ENCODE peak calls at places on chromosomes 6 and 20, in four cellular contexts. H is OCI-LY7, B is tibial artery, I is adrenal gland. U is an unnamed sample.

GRCh38 chr20:52207020-52207810 is 15.6 kb upstream of the ZFP64 start:
- DNase-seq in I (no peak), H (no peak), B (no peak), U (no peak)

GRCh38 chr6:146103416-146104072 is 74.7 kb downstream of the GRM1 start:
- DNase-seq in B (no peak), I (no peak), H (no peak), U (no peak)

GRCh38 chr6:79750806-79751205 is 119.7 kb downstream of the SH3BGRL2 start:
- DNase-seq in B (no peak), H (no peak), I (no peak), U (no peak)

GRCh38 chr6:169038691-169039090 is 215.0 kb downstream of the THBS2 start:
- DNase-seq in I (no peak), H (no peak), B (no peak), U (no peak)

GRCh38 chr6:161038229-161039003 is 46.8 kb downstream of the MAP3K4 start:
- DNase-seq in B (no peak), I (peak; percentile 50), H (no peak), U (peak; percentile 32)

GRCh38 chr20:32945710-32946221 is 58.5 kb downstream of the SUN5 start:
- DNase-seq in H (peak; percentile 43), B (no peak), I (no peak), U (peak; percentile 38)

GRCh38 chr6:34531580-34532201 is 24.4 kb downstream of the SPDEF start:
- DNase-seq in H (peak; percentile 49), I (peak; percentile 36), B (peak; percentile 85), U (peak; percentile 73)

GRCh38 chr6:19757036-19757435 is 80.1 kb upstream of the ID4 start:
- DNase-seq in H (no peak), I (no peak), B (no peak), U (no peak)

GRCh38 chr20:44796758-44797457 is 13.4 kb downstream of the RIMS4 start:
- DNase-seq in B (no peak), I (no peak), H (no peak), U (no peak)

GRCh38 chr6:122766256-122766655 is 13.3 kb upstream of the FABP7 start:
- DNase-seq in B (no peak), I (no peak), H (no peak), U (no peak)

GRCh38 chr6:128305228-128305627 is 215.2 kb downstream of the PTPRK start:
- DNase-seq in B (no peak), H (no peak), I (no peak), U (no peak)

GRCh38 chr6:30942338-30943060 is 1.7 kb downstream of the MUCL3 start:
- DNase-seq in H (no peak), I (peak; percentile 83), B (peak; percentile 52), U (no peak)

GRCh38 chr6:10682319-10682988 is 12.0 kb downstream of the C6orf52 start:
- DNase-seq in H (no peak), I (no peak), B (no peak), U (no peak)

GRCh38 chr6:157317129-157317814 is 6.0 kb downstream of the TMEM242 start:
- DNase-seq in B (peak; percentile 95), I (peak; percentile 90), H (no peak), U (no peak)

GRCh38 chr6:133965817-133966360 is 12.9 kb downstream of the TBPL1 start:
- DNase-seq in B (no peak), H (no peak), I (no peak), U (no peak)

GRCh38 chr6:55450007-55450406 is 122.7 kb downstream of the GFRAL start:
- DNase-seq in B (no peak), I (no peak), H (no peak), U (no peak)

GRCh38 chr20:50824137-50824536 is 29.3 kb downstream of the BCAS4 start:
- DNase-seq in I (peak; percentile 62), H (no peak), B (peak; percentile 84), U (no peak)

GRCh38 chr6:136762022-136762975 is 30.0 kb downstream of the MAP3K5 start:
- DNase-seq in I (no peak), H (peak; percentile 41), B (no peak), U (no peak)

GRCh38 chr6:30884521-30885480 is 482 bp downstream of the DDR1 start:
- DNase-seq in B (peak; percentile 50), I (peak; percentile 70), H (peak; percentile 65), U (peak; percentile 87)

GRCh38 chr6:54697423-54697822 is 149.1 kb upstream of the FAM83B start:
- DNase-seq in H (no peak), I (no peak), B (no peak), U (no peak)

GRCh38 chr6:113437571-113437970 is 419.6 kb upstream of the MARCKS start:
- DNase-seq in I (no peak), H (no peak), B (no peak), U (no peak)

GRCh38 chr6:84424956-84425355 is 197.5 kb upstream of the CEP162 start:
- DNase-seq in I (no peak), B (no peak), H (no peak), U (no peak)
- TF ChIP-seq CTCF in I (no peak), B (no peak), H (no peak), U (no peak)

GRCh38 chr20:3248167-3248992 is 9.4 kb upstream of the SLC4A11 start:
- DNase-seq in I (peak; percentile 36), B (peak; percentile 52), H (no peak), U (peak; percentile 46)
- TF ChIP-seq CTCF in I (no peak), B (no peak), H (no peak), U (no peak)

DNA sequence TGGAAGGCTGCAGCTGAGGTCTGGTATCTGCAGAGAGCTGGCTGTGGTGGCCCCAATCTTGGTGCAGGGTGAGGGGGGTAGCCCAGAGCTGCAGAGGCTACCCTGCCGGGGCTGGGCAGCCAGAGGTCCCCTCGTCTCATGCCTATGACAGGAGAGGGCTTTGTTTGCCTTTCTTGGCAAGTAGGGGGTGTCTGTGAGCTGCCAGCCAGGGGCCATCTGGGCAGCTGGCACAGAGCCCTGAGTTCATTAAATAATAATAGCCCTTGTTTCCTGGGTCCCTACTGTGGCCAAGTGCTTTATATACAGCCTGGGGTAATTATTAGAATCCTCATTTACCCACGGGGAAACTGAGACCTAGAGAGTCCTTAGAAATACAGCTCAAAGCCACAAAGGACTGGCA is 66.6 kb downstream of the EZR start:
- DNase-seq in I (no peak), B (no peak), H (peak; percentile 58), U (no peak)
- TF ChIP-seq CTCF in I (no peak), B (no peak), H (peak; percentile 68), U (no peak)

DNA sequence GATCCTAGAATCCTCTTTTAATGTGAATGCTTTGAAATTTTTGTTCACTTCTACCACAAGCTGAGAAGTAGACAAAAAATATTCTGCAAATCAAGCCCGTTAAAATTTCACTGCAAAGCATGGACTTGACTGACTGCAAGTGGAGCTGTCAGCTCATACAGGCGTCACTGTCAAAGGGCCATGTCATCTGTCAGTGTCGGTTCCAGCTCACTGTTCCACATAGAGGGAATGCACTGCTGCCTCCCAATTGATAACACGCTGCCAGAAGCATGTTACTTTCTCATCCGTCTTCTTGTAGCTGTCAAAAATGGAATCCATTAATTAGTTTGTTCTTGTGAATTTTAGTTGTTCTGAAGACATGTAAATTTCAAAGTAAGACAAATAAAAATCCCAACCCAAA is 50.4 kb upstream of the FBXL4 start:
- DNase-seq in B (no peak), I (no peak), H (no peak), U (no peak)
- TF ChIP-seq CTCF in B (no peak), I (no peak), H (no peak), U (no peak)

GRCh38 chr6:71621918-71622519 is 264.3 kb upstream of the RIMS1 start:
- DNase-seq in I (no peak), H (peak; percentile 4), B (no peak), U (no peak)
- TF ChIP-seq CTCF in I (no peak), H (peak; percentile 66), B (peak; percentile 53), U (no peak)

GRCh38 chr6:14132244-14133220 is 15.0 kb downstream of the CD83 start:
- DNase-seq in B (no peak), I (no peak), H (no peak), U (no peak)
- TF ChIP-seq CTCF in B (no peak), I (no peak), H (no peak), U (no peak)

GRCh38 chr20:57205625-57206219 is 60.7 kb downstream of the BMP7 start:
- DNase-seq in H (no peak), B (no peak), I (no peak), U (no peak)

GRCh38 chr20:57209413-57209812 is 57.0 kb downstream of the BMP7 start:
- DNase-seq in B (no peak), H (no peak), I (no peak), U (no peak)

GRCh38 chr20:57207251-57207650 is 59.2 kb downstream of the BMP7 start:
- DNase-seq in H (no peak), I (no peak), B (no peak), U (no peak)

GRCh38 chr20:57210054-57210910 is 56.2 kb downstream of the BMP7 start:
- DNase-seq in I (no peak), B (no peak), H (no peak), U (no peak)

GRCh38 chr20:57208198-57208597 is 58.2 kb downstream of the BMP7 start:
- DNase-seq in B (no peak), H (no peak), I (no peak), U (no peak)
- TF ChIP-seq CTCF in B (no peak), H (no peak), I (no peak), U (no peak)

GRCh38 chr6:117549606-117550005 is 52.7 kb downstream of the GOPC start:
- DNase-seq in H (no peak), I (no peak), B (no peak), U (no peak)

GRCh38 chr6:117550078-117550600 is 52.2 kb downstream of the GOPC start:
- DNase-seq in H (no peak), I (no peak), B (no peak), U (no peak)

GRCh38 chr6:117546674-117547073 is 55.6 kb downstream of the GOPC start:
- DNase-seq in B (no peak), I (no peak), H (no peak), U (no peak)

GRCh38 chr6:117548797-117549301 is 53.5 kb downstream of the GOPC start:
- DNase-seq in H (no peak), B (no peak), I (no peak), U (no peak)

GRCh38 chr6:117547688-117548621 is 54.4 kb downstream of the GOPC start:
- DNase-seq in I (peak; percentile 83), H (no peak), B (peak; percentile 57), U (peak; percentile 52)
- TF ChIP-seq CTCF in I (no peak), H (no peak), B (no peak), U (no peak)